ENCODE peak calls at places on chromosomes 3 and 15, in four cellular contexts. Y is GM12891, C is HepG2, V is K562. G is an unnamed sample.

GRCh38 chr15:80838012-80838411 is 58.8 kb downstream of the CEMIP start:
- DNase-seq in Y (no peak), C (no peak), V (no peak), G (no peak)

GRCh38 chr15:74253276-74253921 is 17.3 kb downstream of the CCDC33 start:
- DNase-seq in Y (no peak), C (no peak), V (no peak), G (no peak)

GRCh38 chr3:63877737-63878393 is 14.2 kb downstream of the ATXN7 start:
- DNase-seq in Y (no peak), C (no peak), V (no peak), G (no peak)

GRCh38 chr3:182682263-182683229 is 110.8 kb upstream of the ATP11B start:
- DNase-seq in Y (peak; percentile 66), C (peak; percentile 12), V (peak; percentile 79), G (peak; percentile 61)

GRCh38 chr3:169365993-169366915 is 297.3 kb downstream of the MECOM start:
- DNase-seq in Y (no peak), C (no peak), V (no peak), G (no peak)

GRCh38 chr15:62165029-62165792 is at the start of gene C2CD4B:
- DNase-seq in Y (no peak), C (no peak), V (no peak), G (no peak)

GRCh38 chr3:134624537-134625287 is 26.1 kb downstream of the KY start:
- DNase-seq in Y (no peak), C (no peak), V (no peak), G (no peak)

GRCh38 chr3:50050361-50050760 is 38.4 kb upstream of the RBM5 start:
- DNase-seq in Y (no peak), C (peak; percentile 34), V (no peak), G (no peak)

GRCh38 chr3:121627622-121628021 is 33.1 kb downstream of the HCLS1 start:
- DNase-seq in Y (no peak), C (no peak), V (no peak), G (no peak)

GRCh38 chr15:69793783-69794451 is 303.8 kb downstream of the TLE3 start:
- DNase-seq in Y (no peak), C (no peak), V (no peak), G (no peak)

GRCh38 chr3:9301798-9302197 is 52.4 kb upstream of the SRGAP3 start:
- DNase-seq in Y (no peak), C (no peak), V (no peak), G (no peak)

GRCh38 chr15:40146037-40146436 is 14.8 kb upstream of the BUB1B start:
- DNase-seq in Y (no peak), C (no peak), V (no peak), G (no peak)

GRCh38 chr15:96629501-96629900 is 299.0 kb downstream of the NR2F2 start:
- DNase-seq in Y (no peak), C (no peak), V (no peak), G (no peak)

GRCh38 chr3:42518800-42519567 is 16.5 kb downstream of the VIPR1 start:
- DNase-seq in Y (no peak), C (no peak), V (peak; percentile 43), G (no peak)

GRCh38 chr15:33398555-33398954 is 87.8 kb downstream of the RYR3 start:
- DNase-seq in Y (no peak), C (no peak), V (no peak), G (no peak)

GRCh38 chr3:38645601-38646000 is 3.9 kb downstream of the SCN5A start:
- DNase-seq in Y (no peak), C (no peak), V (no peak), G (no peak)

GRCh38 chr15:66291816-66292215 is 1.6 kb upstream of the DIS3L start:
- DNase-seq in Y (no peak), C (no peak), V (no peak), G (no peak)

GRCh38 chr3:44920081-44920480 is 45.7 kb downstream of the TGM4 start:
- DNase-seq in Y (no peak), C (no peak), V (no peak), G (no peak)

GRCh38 chr3:47961815-47962606 is 54.2 kb downstream of the MAP4 start:
- DNase-seq in Y (peak; percentile 25), C (no peak), V (peak; percentile 38), G (no peak)

GRCh38 chr3:54120657-54121403 is 1.5 kb upstream of the CACNA2D3 start:
- DNase-seq in Y (peak; percentile 52), C (no peak), V (no peak), G (peak; percentile 46)

GRCh38 chr3:191329654-191330308 is 545 bp downstream of the UTS2B start:
- DNase-seq in Y (peak; percentile 23), C (peak; percentile 29), V (peak; percentile 28), G (peak; percentile 20)

GRCh38 chr15:91853968-91854943 is 748 bp downstream of the SLCO3A1 start:
- DNase-seq in Y (no peak), C (no peak), V (no peak), G (no peak)

GRCh38 chr15:23860290-23860751 is 173.2 kb upstream of the NDN start:
- DNase-seq in Y (no peak), C (no peak), V (no peak), G (no peak)

GRCh38 chr15:91253605-91254004 is 153.5 kb downstream of the SV2B start:
- DNase-seq in Y (no peak), C (no peak), V (no peak), G (no peak)

GRCh38 chr15:49673861-49674260 is 53.0 kb downstream of the DTWD1 start:
- DNase-seq in Y (no peak), C (no peak), V (no peak), G (no peak)

GRCh38 chr15:61571026-61571425 is 341.9 kb upstream of the RORA start:
- DNase-seq in Y (no peak), C (no peak), V (no peak), G (no peak)

DNA sequence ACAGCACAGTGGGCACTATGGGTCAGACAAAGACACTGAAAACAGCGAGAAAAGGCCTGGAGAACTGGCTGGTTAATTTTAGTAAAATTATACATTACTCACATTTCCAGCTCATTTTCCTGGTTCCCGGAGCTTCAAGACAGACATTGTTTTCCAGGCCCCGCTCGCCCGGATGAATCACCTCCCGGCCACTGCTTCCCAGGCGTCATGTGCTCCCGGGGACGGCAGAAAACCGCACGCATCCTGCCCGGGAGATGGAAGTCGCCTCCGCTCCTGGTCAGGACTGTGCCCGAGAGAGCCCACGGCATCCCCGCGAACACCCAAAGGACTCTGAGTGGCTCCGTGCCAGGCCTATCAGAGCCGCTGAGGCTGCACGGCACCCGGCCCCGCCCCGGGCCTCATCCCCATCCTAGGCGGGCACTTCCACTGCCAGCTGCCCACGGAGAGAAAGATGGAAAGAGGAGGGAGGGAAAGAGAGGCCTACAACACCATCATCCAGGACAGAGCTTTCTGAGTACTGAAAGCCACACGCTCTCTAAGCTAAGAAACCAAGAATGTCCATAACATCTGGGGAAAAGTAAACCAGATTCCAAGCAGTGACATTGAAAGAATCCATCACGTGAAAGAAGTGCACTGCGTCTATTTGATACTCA is 75.1 kb downstream of the VGLL4 start:
- DNase-seq in Y (no peak), C (no peak), V (no peak), G (no peak)
- TF ChIP-seq POLR2A in Y (no peak), C (no peak), V (no peak), G (no peak)

DNA sequence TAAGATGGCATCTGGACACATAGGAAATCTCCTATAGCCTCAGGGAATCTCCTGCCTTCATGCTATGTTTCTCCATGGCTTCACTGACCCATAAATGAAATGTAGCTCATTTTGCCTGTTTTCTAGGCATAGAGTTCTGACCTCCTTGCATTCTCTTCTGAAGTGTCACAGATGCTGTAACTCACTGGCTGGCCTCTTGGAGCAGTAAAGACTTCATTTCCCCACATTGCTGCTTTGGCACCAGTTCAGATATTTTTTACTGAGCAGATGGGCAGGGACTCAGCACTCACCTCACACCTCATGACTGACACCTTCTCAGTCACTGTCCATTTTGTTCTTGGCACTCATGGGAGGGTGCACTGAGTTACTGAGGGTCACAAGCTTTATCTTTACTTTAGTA is 286.7 kb upstream of the TGFBR2 start:
- DNase-seq in Y (no peak), C (peak; percentile 71), V (no peak), G (no peak)
- TF ChIP-seq TAF1 in Y (no peak), C (no peak), V (no peak), G (no peak)

DNA sequence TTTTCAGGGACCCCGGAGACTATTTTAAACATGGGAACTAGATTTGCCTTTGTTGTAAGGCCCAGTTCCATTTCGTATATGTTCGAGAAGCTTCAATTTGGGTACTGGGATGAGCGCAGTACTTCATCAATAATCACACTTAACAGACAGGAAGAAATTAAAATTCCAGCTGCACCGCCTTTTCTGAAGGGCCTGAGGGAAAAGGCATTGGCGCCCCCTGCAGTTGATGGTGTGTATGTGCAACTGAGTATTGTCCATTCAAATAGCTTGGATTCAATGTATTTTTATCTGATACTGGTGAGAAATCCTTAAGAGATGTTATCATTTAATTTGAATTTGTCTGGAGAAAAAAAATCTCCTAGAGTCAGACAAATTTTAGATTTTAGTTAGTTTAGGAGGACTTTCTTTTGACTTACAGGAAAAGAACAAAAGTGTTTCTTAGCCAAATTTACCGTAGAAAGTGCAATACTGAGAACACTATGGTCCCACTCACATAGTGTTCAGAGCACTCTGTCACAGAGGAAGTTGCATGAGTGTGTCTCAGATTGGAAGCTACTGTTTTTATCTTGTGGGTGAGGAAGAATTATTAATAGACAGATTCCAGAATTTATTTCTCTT is 5.4 kb upstream of the ALDH1A2 start:
- DNase-seq in Y (no peak), C (peak; percentile 40), V (peak; percentile 42), G (no peak)
- TF ChIP-seq POLR2AphosphoS5 in Y (no peak), C (no peak), V (no peak), G (no peak)

DNA sequence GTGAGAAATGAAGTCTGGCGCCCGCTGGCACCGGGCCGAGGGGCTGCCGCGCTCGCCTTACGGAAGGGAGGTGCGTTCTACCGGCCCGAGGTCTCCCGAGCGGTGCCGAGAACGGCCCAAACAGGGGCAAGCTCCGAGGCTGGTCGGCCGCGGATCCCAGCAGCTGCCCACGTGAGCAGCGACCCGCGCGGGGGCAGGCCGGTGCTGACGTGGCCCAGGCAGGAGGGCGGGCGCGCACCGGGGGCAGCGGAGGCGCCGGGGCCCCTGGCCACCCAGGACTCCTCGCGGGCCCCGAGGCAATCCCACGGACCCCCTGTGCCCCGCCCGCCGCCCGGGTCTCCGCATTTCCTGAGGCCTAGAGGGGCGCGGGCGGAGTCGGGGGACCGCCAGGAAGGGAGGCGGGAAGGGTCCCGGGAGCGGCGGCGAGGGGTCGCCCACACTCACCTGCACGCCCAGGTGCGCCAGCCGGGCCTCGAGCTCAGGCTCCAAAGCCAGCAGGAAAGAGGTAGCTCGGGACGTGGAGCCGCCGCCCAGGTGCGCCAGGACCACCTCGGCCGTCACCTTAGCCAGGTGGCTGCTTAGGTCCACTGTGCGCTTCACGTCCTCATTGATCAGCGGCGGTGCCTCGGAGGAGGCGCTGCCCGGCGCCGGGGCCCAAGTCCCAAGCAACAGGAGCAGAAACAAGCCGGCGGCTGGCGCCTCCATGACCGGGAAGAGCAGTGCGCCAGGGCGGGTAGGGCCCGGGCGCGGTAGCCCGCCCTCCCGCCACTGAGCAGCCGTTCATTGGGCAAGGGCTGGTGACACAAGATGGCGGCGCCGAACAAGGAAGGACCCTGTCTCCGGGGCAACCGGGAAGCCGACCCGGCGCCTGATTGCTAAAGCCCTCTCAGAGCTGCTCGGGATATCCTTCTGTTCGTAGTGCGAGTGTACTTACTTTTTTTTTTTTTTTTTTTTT is at the start of gene RPN1:
- DNase-seq in Y (peak; percentile 91), C (peak; percentile 86), V (peak; percentile 89), G (peak; percentile 87)
- TF ChIP-seq POLR2A in Y (peak; percentile 79), C (peak; percentile 84), V (peak; percentile 91), G (peak; percentile 89)

GRCh38 chr3:151581046-151581445 is 120.2 kb upstream of the IGSF10 start:
- DNase-seq in Y (no peak), C (no peak), V (no peak), G (no peak)
- TF ChIP-seq TAF1 in Y (no peak), C (no peak), V (no peak), G (no peak)

G was measured in GM12892.